ENCODE peak calls at places on chromosomes 16 and 17, in ten cellular contexts. One of them, this sample, is unnamed.

GRCh38 chr16:7345423-7345822 is 12.8 kb downstream of the RBFOX1 start:
- DNase-seq in lower leg skin: no peak
- DNase-seq in vagina: no peak
- DNase-seq in endothelial cell of umbilical vein: no peak
- DNase-seq in Peyer's patch: no peak
- DNase-seq in transverse colon: no peak
- DNase-seq in A549: no peak
- DNase-seq in heart left ventricle: peak
- DNase-seq in right lobe of liver: no peak
- DNase-seq in esophagus squamous epithelium: no peak
- DNase-seq in this sample: no peak

GRCh38 chr17:44848961-44849489 is 1.3 kb downstream of the HIGD1B start:
- DNase-seq in transverse colon: no peak
- DNase-seq in A549: no peak
- DNase-seq in right lobe of liver: no peak
- DNase-seq in esophagus squamous epithelium: no peak
- DNase-seq in lower leg skin: no peak
- DNase-seq in heart left ventricle: no peak
- DNase-seq in vagina: no peak
- DNase-seq in endothelial cell of umbilical vein: no peak
- DNase-seq in Peyer's patch: no peak
- DNase-seq in this sample: no peak

GRCh38 chr16:2507679-2508064 is 6.1 kb upstream of the ATP6V0C start:
- DNase-seq in lower leg skin: no peak
- DNase-seq in endothelial cell of umbilical vein: no peak
- DNase-seq in transverse colon: peak
- DNase-seq in esophagus squamous epithelium: no peak
- DNase-seq in right lobe of liver: peak
- DNase-seq in vagina: no peak
- DNase-seq in Peyer's patch: no peak
- DNase-seq in A549: no peak
- DNase-seq in heart left ventricle: peak
- DNase-seq in this sample: no peak

GRCh38 chr17:18910881-18911280 is 41.1 kb upstream of the SLC5A10 start:
- DNase-seq in heart left ventricle: no peak
- DNase-seq in endothelial cell of umbilical vein: no peak
- DNase-seq in A549: no peak
- DNase-seq in lower leg skin: no peak
- DNase-seq in right lobe of liver: no peak
- DNase-seq in transverse colon: no peak
- DNase-seq in Peyer's patch: no peak
- DNase-seq in vagina: no peak
- DNase-seq in esophagus squamous epithelium: no peak
- DNase-seq in this sample: no peak

GRCh38 chr17:5468075-5468473 is 708 bp downstream of the DHX33 start:
- DNase-seq in heart left ventricle: no peak
- DNase-seq in endothelial cell of umbilical vein: no peak
- DNase-seq in esophagus squamous epithelium: no peak
- DNase-seq in A549: no peak
- DNase-seq in vagina: no peak
- DNase-seq in transverse colon: no peak
- DNase-seq in lower leg skin: no peak
- DNase-seq in Peyer's patch: no peak
- DNase-seq in right lobe of liver: no peak
- DNase-seq in this sample: peak

GRCh38 chr16:8370374-8371015 is 219.8 kb downstream of the TMEM114 start:
- DNase-seq in endothelial cell of umbilical vein: no peak
- DNase-seq in heart left ventricle: no peak
- DNase-seq in right lobe of liver: no peak
- DNase-seq in esophagus squamous epithelium: no peak
- DNase-seq in transverse colon: peak
- DNase-seq in lower leg skin: no peak
- DNase-seq in A549: peak
- DNase-seq in Peyer's patch: no peak
- DNase-seq in vagina: no peak
- DNase-seq in this sample: no peak

GRCh38 chr16:81608515-81609209 is 164.1 kb downstream of the CMIP start:
- DNase-seq in Peyer's patch: no peak
- DNase-seq in transverse colon: no peak
- DNase-seq in right lobe of liver: no peak
- DNase-seq in esophagus squamous epithelium: no peak
- DNase-seq in heart left ventricle: peak
- DNase-seq in lower leg skin: no peak
- DNase-seq in A549: no peak
- DNase-seq in endothelial cell of umbilical vein: no peak
- DNase-seq in vagina: no peak
- DNase-seq in this sample: no peak

GRCh38 chr17:385195-385835 is 32.7 kb upstream of the RPH3AL start:
- DNase-seq in vagina: no peak
- DNase-seq in lower leg skin: no peak
- DNase-seq in Peyer's patch: peak
- DNase-seq in heart left ventricle: peak
- DNase-seq in right lobe of liver: peak
- DNase-seq in A549: peak
- DNase-seq in esophagus squamous epithelium: no peak
- DNase-seq in transverse colon: peak
- DNase-seq in endothelial cell of umbilical vein: no peak
- DNase-seq in this sample: no peak

GRCh38 chr17:66727634-66728570 is 107.0 kb upstream of the CACNG5 start:
- DNase-seq in right lobe of liver: peak
- DNase-seq in heart left ventricle: no peak
- DNase-seq in esophagus squamous epithelium: no peak
- DNase-seq in Peyer's patch: peak
- DNase-seq in transverse colon: peak
- DNase-seq in vagina: no peak
- DNase-seq in endothelial cell of umbilical vein: peak
- DNase-seq in A549: peak
- DNase-seq in lower leg skin: peak
- DNase-seq in this sample: peak

GRCh38 chr16:69566437-69567030 is 768 bp downstream of the NFAT5 start:
- DNase-seq in vagina: no peak
- DNase-seq in A549: peak
- DNase-seq in transverse colon: peak
- DNase-seq in esophagus squamous epithelium: no peak
- DNase-seq in endothelial cell of umbilical vein: peak
- DNase-seq in Peyer's patch: peak
- DNase-seq in lower leg skin: peak
- DNase-seq in heart left ventricle: peak
- DNase-seq in right lobe of liver: peak
- DNase-seq in this sample: peak

GRCh38 chr17:66676421-66676820 is 158.5 kb upstream of the CACNG5 start:
- DNase-seq in Peyer's patch: peak
- DNase-seq in heart left ventricle: no peak
- DNase-seq in transverse colon: peak
- DNase-seq in lower leg skin: peak
- DNase-seq in vagina: peak
- DNase-seq in A549: peak
- DNase-seq in right lobe of liver: no peak
- DNase-seq in esophagus squamous epithelium: no peak
- DNase-seq in endothelial cell of umbilical vein: no peak
- DNase-seq in this sample: no peak

GRCh38 chr17:21678451-21679081 is 13.8 kb upstream of the KCNJ18 start:
- DNase-seq in endothelial cell of umbilical vein: no peak
- DNase-seq in transverse colon: no peak
- DNase-seq in right lobe of liver: no peak
- DNase-seq in Peyer's patch: peak
- DNase-seq in A549: no peak
- DNase-seq in lower leg skin: no peak
- DNase-seq in esophagus squamous epithelium: no peak
- DNase-seq in vagina: no peak
- DNase-seq in heart left ventricle: peak
- DNase-seq in this sample: no peak

GRCh38 chr16:30948087-30948955 is 547 bp upstream of the ORAI3 start:
- DNase-seq in transverse colon: peak
- DNase-seq in endothelial cell of umbilical vein: peak
- DNase-seq in right lobe of liver: peak
- DNase-seq in Peyer's patch: peak
- DNase-seq in lower leg skin: peak
- DNase-seq in vagina: peak
- DNase-seq in A549: peak
- DNase-seq in heart left ventricle: peak
- DNase-seq in esophagus squamous epithelium: no peak
- DNase-seq in this sample: peak

GRCh38 chr16:71687853-71688252 is 36.6 kb downstream of the PHLPP2 start:
- DNase-seq in lower leg skin: no peak
- DNase-seq in Peyer's patch: no peak
- DNase-seq in right lobe of liver: no peak
- DNase-seq in vagina: no peak
- DNase-seq in endothelial cell of umbilical vein: no peak
- DNase-seq in heart left ventricle: no peak
- DNase-seq in A549: no peak
- DNase-seq in esophagus squamous epithelium: no peak
- DNase-seq in transverse colon: no peak
- DNase-seq in this sample: no peak

GRCh38 chr17:81842378-81842724 is 7.5 kb upstream of the PPP1R27 start:
- DNase-seq in transverse colon: no peak
- DNase-seq in Peyer's patch: no peak
- DNase-seq in lower leg skin: no peak
- DNase-seq in endothelial cell of umbilical vein: no peak
- DNase-seq in A549: no peak
- DNase-seq in esophagus squamous epithelium: no peak
- DNase-seq in vagina: no peak
- DNase-seq in heart left ventricle: no peak
- DNase-seq in right lobe of liver: no peak
- DNase-seq in this sample: no peak

GRCh38 chr16:88561485-88562369 is 8.5 kb upstream of the ZC3H18 start:
- DNase-seq in transverse colon: peak
- DNase-seq in right lobe of liver: no peak
- DNase-seq in lower leg skin: no peak
- DNase-seq in A549: peak
- DNase-seq in vagina: no peak
- DNase-seq in heart left ventricle: no peak
- DNase-seq in Peyer's patch: no peak
- DNase-seq in endothelial cell of umbilical vein: peak
- DNase-seq in esophagus squamous epithelium: no peak
- DNase-seq in this sample: peak

GRCh38 chr17:48960834-48961515 is 7.4 kb downstream of the GIP start:
- DNase-seq in right lobe of liver: no peak
- DNase-seq in A549: peak
- DNase-seq in endothelial cell of umbilical vein: no peak
- DNase-seq in transverse colon: no peak
- DNase-seq in esophagus squamous epithelium: no peak
- DNase-seq in heart left ventricle: peak
- DNase-seq in Peyer's patch: no peak
- DNase-seq in lower leg skin: no peak
- DNase-seq in vagina: no peak
- DNase-seq in this sample: no peak

GRCh38 chr17:48961516-48962233 is 6.7 kb downstream of the GIP start:
- DNase-seq in esophagus squamous epithelium: no peak
- DNase-seq in A549: peak
- DNase-seq in lower leg skin: no peak
- DNase-seq in heart left ventricle: peak
- DNase-seq in vagina: no peak
- DNase-seq in right lobe of liver: no peak
- DNase-seq in Peyer's patch: no peak
- DNase-seq in endothelial cell of umbilical vein: peak
- DNase-seq in transverse colon: no peak
- DNase-seq in this sample: no peak
- TF ChIP-seq POLR2A in esophagus squamous epithelium: no peak
- TF ChIP-seq POLR2A in A549: no peak
- TF ChIP-seq POLR2A in lower leg skin: no peak
- TF ChIP-seq POLR2A in heart left ventricle: no peak
- TF ChIP-seq POLR2A in vagina: no peak
- TF ChIP-seq POLR2A in right lobe of liver: no peak
- TF ChIP-seq POLR2A in Peyer's patch: no peak
- TF ChIP-seq POLR2A in endothelial cell of umbilical vein: no peak
- TF ChIP-seq POLR2A in transverse colon: no peak
- TF ChIP-seq POLR2A in this sample: no peak

GRCh38 chr17:63827002-63827800 is at the start of the genes FTSJ3 and PSMC5:
- DNase-seq in transverse colon: peak
- DNase-seq in Peyer's patch: peak
- DNase-seq in endothelial cell of umbilical vein: peak
- DNase-seq in A549: peak
- DNase-seq in heart left ventricle: peak
- DNase-seq in lower leg skin: peak
- DNase-seq in vagina: no peak
- DNase-seq in right lobe of liver: peak
- DNase-seq in esophagus squamous epithelium: peak
- DNase-seq in this sample: peak
- TF ChIP-seq POLR2A in transverse colon: peak
- TF ChIP-seq POLR2A in Peyer's patch: peak
- TF ChIP-seq POLR2A in endothelial cell of umbilical vein: peak
- TF ChIP-seq POLR2A in A549: peak
- TF ChIP-seq POLR2A in heart left ventricle: peak
- TF ChIP-seq POLR2A in lower leg skin: no peak
- TF ChIP-seq POLR2A in vagina: no peak
- TF ChIP-seq POLR2A in right lobe of liver: peak
- TF ChIP-seq POLR2A in esophagus squamous epithelium: peak
- TF ChIP-seq POLR2A in this sample: peak

GRCh38 chr17:42655528-42655927 is 3.6 kb upstream of the TUBG2 start:
- DNase-seq in right lobe of liver: no peak
- DNase-seq in transverse colon: no peak
- DNase-seq in esophagus squamous epithelium: no peak
- DNase-seq in vagina: no peak
- DNase-seq in Peyer's patch: no peak
- DNase-seq in A549: no peak
- DNase-seq in endothelial cell of umbilical vein: no peak
- DNase-seq in heart left ventricle: no peak
- DNase-seq in lower leg skin: no peak
- DNase-seq in this sample: no peak

GRCh38 chr17:42657824-42658588 is 1.1 kb upstream of the TUBG2 start:
- DNase-seq in A549: no peak
- DNase-seq in Peyer's patch: no peak
- DNase-seq in heart left ventricle: no peak
- DNase-seq in vagina: no peak
- DNase-seq in esophagus squamous epithelium: no peak
- DNase-seq in endothelial cell of umbilical vein: no peak
- DNase-seq in lower leg skin: no peak
- DNase-seq in transverse colon: no peak
- DNase-seq in right lobe of liver: no peak
- DNase-seq in this sample: no peak

GRCh38 chr17:42651392-42651791 is 7.7 kb upstream of the TUBG2 start:
- DNase-seq in transverse colon: no peak
- DNase-seq in lower leg skin: no peak
- DNase-seq in heart left ventricle: no peak
- DNase-seq in Peyer's patch: no peak
- DNase-seq in A549: no peak
- DNase-seq in endothelial cell of umbilical vein: no peak
- DNase-seq in right lobe of liver: no peak
- DNase-seq in vagina: no peak
- DNase-seq in esophagus squamous epithelium: no peak
- DNase-seq in this sample: no peak

GRCh38 chr17:42647778-42648177 is 11.3 kb upstream of the TUBG2 start:
- DNase-seq in vagina: no peak
- DNase-seq in A549: no peak
- DNase-seq in transverse colon: no peak
- DNase-seq in endothelial cell of umbilical vein: no peak
- DNase-seq in lower leg skin: no peak
- DNase-seq in right lobe of liver: no peak
- DNase-seq in Peyer's patch: no peak
- DNase-seq in esophagus squamous epithelium: no peak
- DNase-seq in heart left ventricle: no peak
- DNase-seq in this sample: no peak

GRCh38 chr17:42653179-42654124 is 5.6 kb upstream of the TUBG2 start:
- DNase-seq in heart left ventricle: peak
- DNase-seq in Peyer's patch: peak
- DNase-seq in lower leg skin: peak
- DNase-seq in right lobe of liver: no peak
- DNase-seq in transverse colon: peak
- DNase-seq in vagina: peak
- DNase-seq in A549: no peak
- DNase-seq in esophagus squamous epithelium: no peak
- DNase-seq in endothelial cell of umbilical vein: peak
- DNase-seq in this sample: peak
- TF ChIP-seq POLR2A in heart left ventricle: no peak
- TF ChIP-seq POLR2A in Peyer's patch: no peak
- TF ChIP-seq POLR2A in lower leg skin: no peak
- TF ChIP-seq POLR2A in right lobe of liver: no peak
- TF ChIP-seq POLR2A in transverse colon: no peak
- TF ChIP-seq POLR2A in vagina: no peak
- TF ChIP-seq POLR2A in A549: no peak
- TF ChIP-seq POLR2A in esophagus squamous epithelium: no peak
- TF ChIP-seq POLR2A in endothelial cell of umbilical vein: no peak
- TF ChIP-seq POLR2A in this sample: no peak

GRCh38 chr17:59331129-59331928 is at the start of gene YPEL2:
- DNase-seq in heart left ventricle: peak
- DNase-seq in Peyer's patch: peak
- DNase-seq in transverse colon: peak
- DNase-seq in lower leg skin: peak
- DNase-seq in vagina: peak
- DNase-seq in right lobe of liver: peak
- DNase-seq in esophagus squamous epithelium: peak
- DNase-seq in endothelial cell of umbilical vein: peak
- DNase-seq in A549: peak
- DNase-seq in this sample: peak
- TF ChIP-seq POLR2A in heart left ventricle: peak
- TF ChIP-seq POLR2A in Peyer's patch: peak
- TF ChIP-seq POLR2A in transverse colon: peak
- TF ChIP-seq POLR2A in lower leg skin: no peak
- TF ChIP-seq POLR2A in vagina: peak
- TF ChIP-seq POLR2A in right lobe of liver: peak
- TF ChIP-seq POLR2A in esophagus squamous epithelium: peak
- TF ChIP-seq POLR2A in endothelial cell of umbilical vein: peak
- TF ChIP-seq POLR2A in A549: peak
- TF ChIP-seq POLR2A in this sample: peak